ENCODE peak calls at places on chromosomes 16 and 17, in six cellular contexts. M, J, Q, E, C and T are unnamed samples.

GRCh38 chr16:87465306-87465705 is 27.5 kb downstream of the ZCCHC14 start:
- DNase-seq in M (peak; percentile 82), J (no peak), Q (peak; percentile 92), E (no peak), C (no peak), T (peak; percentile 98)

GRCh38 chr17:75047398-75048098 is 523 bp downstream of the KCTD2 start:
- DNase-seq in M (no peak), J (peak; percentile 38), Q (peak; percentile 20), E (no peak), C (no peak), T (peak; percentile 34)

GRCh38 chr17:38322156-38322779 is 21.5 kb downstream of the GPR179 start:
- DNase-seq in M (peak; percentile 39), J (peak; percentile 58), Q (peak; percentile 61), E (no peak), C (peak; percentile 71), T (peak; percentile 38)

GRCh38 chr17:33028778-33029177 is 37.1 kb downstream of the SPACA3 start:
- DNase-seq in M (no peak), J (no peak), Q (no peak), E (no peak), C (no peak), T (no peak)

GRCh38 chr17:57892820-57893595 is 43.2 kb upstream of the MRPS23 start:
- DNase-seq in M (peak; percentile 98), J (peak; percentile 77), Q (peak; percentile 100), E (no peak), C (peak; percentile 96), T (peak; percentile 93)

GRCh38 chr17:78241277-78242023 is 10.0 kb downstream of the TMEM235 start:
- DNase-seq in M (peak; percentile 47), J (no peak), Q (peak; percentile 48), E (no peak), C (peak; percentile 90), T (no peak)

GRCh38 chr17:58402679-58403078 is 14.7 kb downstream of the RNF43 start:
- DNase-seq in M (no peak), J (no peak), Q (no peak), E (no peak), C (peak; percentile 95), T (no peak)

GRCh38 chr17:73647767-73648542 is 3.7 kb upstream of the SDK2 start:
- DNase-seq in M (no peak), J (no peak), Q (no peak), E (no peak), C (no peak), T (no peak)

GRCh38 chr17:43986225-43986981 is 18.0 kb upstream of the NAGS start:
- DNase-seq in M (no peak), J (no peak), Q (no peak), E (no peak), C (no peak), T (no peak)

GRCh38 chr17:16419929-16420271 is 4.5 kb downstream of the TRPV2 start:
- DNase-seq in M (peak; percentile 86), J (no peak), Q (peak; percentile 92), E (no peak), C (no peak), T (no peak)

GRCh38 chr17:70848785-70849184 is 679.5 kb downstream of the KCNJ2 start:
- DNase-seq in M (peak; percentile 78), J (no peak), Q (no peak), E (no peak), C (no peak), T (no peak)

GRCh38 chr16:29645699-29646187 is 17.3 kb upstream of the SPN start:
- DNase-seq in M (no peak), J (no peak), Q (no peak), E (no peak), C (peak; percentile 84), T (peak; percentile 59)

GRCh38 chr16:21277927-21278706 is at the start of gene CRYM:
- DNase-seq in M (no peak), J (peak; percentile 67), Q (peak; percentile 26), E (peak; percentile 33), C (peak; percentile 68), T (peak; percentile 28)

GRCh38 chr17:72822358-72823023 is 270.0 kb downstream of the SLC39A11 start:
- DNase-seq in M (no peak), J (no peak), Q (no peak), E (no peak), C (no peak), T (no peak)

GRCh38 chr16:47815655-47816054 is 340.1 kb downstream of the ABCC12 start:
- DNase-seq in M (no peak), J (no peak), Q (peak; percentile 22), E (no peak), C (no peak), T (no peak)

GRCh38 chr17:47711366-47712099 is 17.6 kb downstream of the TBKBP1 start:
- DNase-seq in M (no peak), J (no peak), Q (no peak), E (no peak), C (no peak), T (no peak)

GRCh38 chr17:48641541-48642058 is 15.4 kb upstream of the HOXB9 start:
- DNase-seq in M (no peak), J (no peak), Q (no peak), E (no peak), C (no peak), T (no peak)

GRCh38 chr16:1150511-1150982 is 2.4 kb upstream of the CACNA1H start:
- DNase-seq in M (peak; percentile 47), J (no peak), Q (peak; percentile 24), E (no peak), C (peak; percentile 61), T (peak; percentile 20)

GRCh38 chr16:2364638-2365210 is 24.2 kb upstream of the ABCA3 start:
- DNase-seq in M (no peak), J (no peak), Q (no peak), E (no peak), C (peak; percentile 30), T (peak; percentile 57)

GRCh38 chr16:76194621-76195015 is 82.6 kb upstream of the CNTNAP4 start:
- DNase-seq in M (no peak), J (no peak), Q (peak; percentile 90), E (no peak), C (peak; percentile 49), T (peak; percentile 40)

GRCh38 chr16:12819126-12820117 is 15.7 kb upstream of the CPPED1 start:
- DNase-seq in M (peak; percentile 36), J (peak; percentile 59), Q (peak; percentile 54), E (no peak), C (peak; percentile 77), T (peak; percentile 87)

GRCh38 chr16:3171181-3171854 is 16.7 kb upstream of the OR1F1 start:
- DNase-seq in M (no peak), J (no peak), Q (peak; percentile 29), E (no peak), C (peak; percentile 88), T (no peak)

GRCh38 chr17:41160648-41161047 is at the start of gene KRTAP4-4:
- DNase-seq in M (no peak), J (no peak), Q (no peak), E (no peak), C (no peak), T (no peak)

GRCh38 chr16:66714062-66714461 is 17.5 kb upstream of the CMTM4 start:
- DNase-seq in M (no peak), J (no peak), Q (no peak), E (no peak), C (no peak), T (peak; percentile 80)

GRCh38 chr17:72456026-72456569 is 335.3 kb downstream of the SOX9 start:
- DNase-seq in M (peak; percentile 67), J (no peak), Q (peak; percentile 61), E (no peak), C (no peak), T (no peak)

GRCh38 chr17:7742729-7743128 is 25.2 kb downstream of the DNAH2 start:
- DNase-seq in M (no peak), J (no peak), Q (no peak), E (no peak), C (no peak), T (no peak)
- H2AK5ac ChIP-seq in M (no peak overlapping the region), J (peak overlapping the region; percentile 6), Q (no peak overlapping the region), E (no peak overlapping the region), C (no peak overlapping the region), T (no peak overlapping the region)

GRCh38 chr16:89397331-89397861 is 93.0 kb downstream of the ANKRD11 start:
- DNase-seq in M (no peak), J (no peak), Q (no peak), E (no peak), C (no peak), T (no peak)

GRCh38 chr16:89395150-89396142 is 94.9 kb downstream of the ANKRD11 start:
- DNase-seq in M (peak; percentile 98), J (no peak), Q (peak; percentile 92), E (no peak), C (no peak), T (peak; percentile 87)

GRCh38 chr16:89396156-89396555 is 94.2 kb downstream of the ANKRD11 start:
- DNase-seq in M (no peak), J (no peak), Q (no peak), E (no peak), C (no peak), T (no peak)

GRCh38 chr16:89393731-89394406 is 96.5 kb downstream of the ANKRD11 start:
- DNase-seq in M (no peak), J (no peak), Q (no peak), E (no peak), C (no peak), T (no peak)

DNA sequence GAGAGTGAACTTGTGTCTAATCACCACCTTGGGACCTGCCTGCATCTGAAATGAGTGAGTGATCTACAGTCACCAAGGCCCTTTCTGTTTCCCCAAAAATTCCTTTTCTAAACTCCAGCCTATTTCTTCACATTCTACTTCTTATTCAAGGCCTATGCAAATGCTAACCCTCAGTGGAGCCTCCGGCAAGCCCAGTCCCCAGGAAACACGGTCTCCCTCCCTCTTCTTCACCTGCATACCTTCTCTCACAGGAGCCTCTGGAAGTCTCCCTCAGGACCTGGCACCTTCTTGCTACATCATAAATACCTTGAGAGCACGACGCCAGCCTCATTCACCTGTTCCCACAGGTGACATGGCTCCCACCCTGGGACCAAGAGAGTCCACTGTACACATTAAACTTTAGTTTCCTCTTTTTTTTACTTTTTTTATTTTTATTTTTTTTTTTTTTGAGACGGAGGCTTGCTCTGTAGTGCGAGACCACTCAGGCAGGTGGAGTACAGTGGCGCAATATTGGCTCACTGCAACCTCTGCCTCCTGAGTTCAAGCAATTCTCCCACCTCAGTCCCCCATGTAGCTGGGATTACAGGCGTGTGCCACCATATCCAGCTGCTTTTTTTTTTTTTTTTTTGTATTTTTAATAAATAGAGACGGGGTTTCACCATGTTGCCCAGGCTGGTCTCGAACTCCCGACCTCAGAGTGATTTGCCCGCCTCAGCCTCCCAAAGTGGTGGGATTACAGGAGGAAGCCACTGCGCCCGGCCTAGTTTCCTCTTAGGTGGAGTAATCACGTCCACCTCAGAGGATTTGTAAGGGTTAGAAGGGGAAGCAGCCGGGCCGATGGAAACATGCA is 97.3 kb downstream of the ANKRD11 start:
- DNase-seq in M (no peak), J (no peak), Q (no peak), E (peak; percentile 61), C (peak; percentile 84), T (no peak)
- H3K4me3 ChIP-seq in M (no peak overlapping the region), J (no peak overlapping the region), Q (no peak overlapping the region), E (peak overlapping the region; percentile 15), C (no peak overlapping the region), T (no peak overlapping the region)

GRCh38 chr16:78436023-78436422 is 336.6 kb downstream of the WWOX start:
- DNase-seq in M (no peak), J (no peak), Q (no peak), E (no peak), C (no peak), T (no peak)
- H2AK5ac ChIP-seq in M (no peak overlapping the region), J (no peak overlapping the region), Q (no peak overlapping the region), E (no peak overlapping the region), C (no peak overlapping the region), T (no peak overlapping the region)

DNA sequence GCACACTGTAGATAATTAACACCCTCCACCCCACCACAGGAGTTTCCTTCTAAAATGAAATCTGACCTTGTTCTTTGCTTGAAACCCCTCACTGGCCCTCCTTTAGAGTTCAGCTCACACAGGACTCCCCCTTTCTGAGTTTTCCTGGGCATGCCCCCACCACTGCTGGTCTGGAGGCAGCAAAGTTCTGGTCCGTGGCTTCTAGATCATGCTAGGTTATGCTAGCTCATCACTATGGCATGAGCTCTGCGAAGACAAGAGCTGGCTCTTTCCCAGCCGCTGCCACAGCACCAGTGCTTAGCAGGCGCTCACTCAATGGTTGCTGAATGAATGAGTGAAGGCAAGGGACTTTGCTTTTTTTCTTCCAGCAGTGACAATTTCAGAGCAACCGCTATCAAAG is 80.9 kb upstream of the NOL11 start:
- DNase-seq in M (peak; percentile 64), J (no peak), Q (no peak), E (no peak), C (no peak), T (no peak)
- H3K4me3 ChIP-seq in M (no peak overlapping the region), J (no peak overlapping the region), Q (no peak overlapping the region), E (no peak overlapping the region), C (no peak overlapping the region), T (no peak overlapping the region)